ENCODE peak calls at places on chromosome 6, in six cellular contexts. M is WTC11; K is nephron progenitor cell; W is foreskin fibroblast; D is effector memory CD8-positive, alpha-beta T cell; P is fibroblast of mammary gland. I is an unnamed sample.

GRCh38 chr6:134519456-134519855 is 201.5 kb upstream of the SGK1 start:
- DNase-seq in M (no peak), K (no peak), W (no peak), D (peak), P (no peak), I (no peak)

GRCh38 chr6:157099912-157100593 is 223.3 kb downstream of the TMEM242 start:
- DNase-seq in M (no peak), K (no peak), W (no peak), D (peak), P (no peak), I (no peak)

GRCh38 chr6:140401666-140402255 is 1027.3 kb upstream of the CITED2 start:
- DNase-seq in M (no peak), K (no peak), W (peak), D (no peak), P (no peak), I (no peak)

GRCh38 chr6:38068854-38069253 is 249.3 kb downstream of the ZFAND3 start:
- DNase-seq in M (no peak), K (no peak), W (peak), D (no peak), P (peak), I (no peak)

GRCh38 chr6:11143394-11144371 is 32.2 kb upstream of the ERVFRD-1 start:
- DNase-seq in M (no peak), K (no peak), W (peak), D (no peak), P (peak), I (no peak)

GRCh38 chr6:147127587-147127986 is 76.6 kb upstream of the STXBP5 start:
- DNase-seq in M (no peak), K (no peak), W (peak), D (no peak), P (peak), I (no peak)

GRCh38 chr6:47028835-47029360 is 13.2 kb downstream of the ADGRF1 start:
- DNase-seq in M (no peak), K (no peak), W (no peak), D (no peak), P (no peak), I (no peak)

GRCh38 chr6:140464720-140465119 is 1090.3 kb upstream of the CITED2 start:
- DNase-seq in M (no peak), K (no peak), W (peak), D (no peak), P (no peak), I (no peak)

GRCh38 chr6:83467620-83468036 is 36.8 kb upstream of the ME1 start:
- DNase-seq in M (no peak), K (no peak), W (no peak), D (no peak), P (no peak), I (no peak)

GRCh38 chr6:117200067-117200466 is 65.3 kb upstream of the VGLL2 start:
- DNase-seq in M (no peak), K (no peak), W (no peak), D (no peak), P (no peak), I (no peak)

GRCh38 chr6:116764557-116764960 is 960 bp downstream of the FAM162B start:
- DNase-seq in M (peak), K (peak), W (peak), D (no peak), P (no peak), I (no peak)

GRCh38 chr6:24477070-24477469 is 12.3 kb downstream of the GPLD1 start:
- DNase-seq in M (no peak), K (no peak), W (no peak), D (no peak), P (no peak), I (no peak)

GRCh38 chr6:129624488-129624887 is 85.5 kb downstream of the ARHGAP18 start:
- DNase-seq in M (no peak), K (no peak), W (no peak), D (no peak), P (no peak), I (no peak)

GRCh38 chr6:144955853-144956252 is 670.7 kb downstream of the UTRN start:
- DNase-seq in M (no peak), K (no peak), W (peak), D (no peak), P (no peak), I (no peak)

GRCh38 chr6:122476131-122476530 is 4.5 kb upstream of the SERINC1 start:
- DNase-seq in M (no peak), K (no peak), W (peak), D (no peak), P (peak), I (no peak)

GRCh38 chr6:141808662-141809061 is 324.1 kb upstream of the GJE1 start:
- DNase-seq in M (no peak), K (no peak), W (no peak), D (no peak), P (no peak), I (no peak)

GRCh38 chr6:8195040-8195713 is 92.8 kb upstream of the EEF1E1 start:
- DNase-seq in M (peak), K (no peak), W (no peak), D (no peak), P (no peak), I (no peak)

GRCh38 chr6:34243901-34244884 is 4.6 kb downstream of the SMIM29 start:
- DNase-seq in M (peak), K (no peak), W (peak), D (no peak), P (peak), I (no peak)

GRCh38 chr6:116034327-116034726 is 26.4 kb downstream of the FRK start:
- DNase-seq in M (no peak), K (no peak), W (peak), D (no peak), P (peak), I (no peak)

GRCh38 chr6:33878541-33878940 is 74.7 kb upstream of the MLN start:
- DNase-seq in M (no peak), K (no peak), W (no peak), D (no peak), P (no peak), I (no peak)

GRCh38 chr6:168017629-168018028 is 20.2 kb downstream of the KIF25 start:
- DNase-seq in M (no peak), K (no peak), W (no peak), D (no peak), P (no peak), I (peak)

GRCh38 chr6:142367501-142368018 is 65.8 kb downstream of the ADGRG6 start:
- DNase-seq in M (no peak), K (no peak), W (no peak), D (no peak), P (no peak), I (no peak)

GRCh38 chr6:157537518-157537917 is 156.5 kb downstream of the ZDHHC14 start:
- DNase-seq in M (no peak), K (no peak), W (peak), D (no peak), P (no peak), I (no peak)

GRCh38 chr6:113776998-113777397 is 80.1 kb upstream of the MARCKS start:
- DNase-seq in M (no peak), K (no peak), W (no peak), D (no peak), P (no peak), I (no peak)

GRCh38 chr6:89596056-89596455 is 42.5 kb downstream of the LYRM2 start:
- DNase-seq in M (no peak), K (no peak), W (no peak), D (no peak), P (no peak), I (no peak)

GRCh38 chr6:123215211-123215610 is 219.2 kb downstream of the CLVS2 start:
- DNase-seq in M (no peak), K (no peak), W (no peak), D (no peak), P (no peak), I (no peak)

GRCh38 chr6:36679043-36679821 is 718 bp downstream of the CDKN1A start:
- DNase-seq in M (peak), K (peak), W (peak), D (peak), P (peak), I (peak)

GRCh38 chr6:137358273-137358672 is 135.9 kb downstream of the OLIG3 start:
- DNase-seq in M (no peak), K (no peak), W (no peak), D (no peak), P (no peak), I (no peak)

GRCh38 chr6:28764014-28764723 is 159.6 kb downstream of the TRIM27 start:
- DNase-seq in M (no peak), K (no peak), W (no peak), D (no peak), P (no peak), I (no peak)

GRCh38 chr6:37535701-37536461 is 36.2 kb upstream of the CCDC167 start:
- DNase-seq in M (peak), K (peak), W (no peak), D (no peak), P (no peak), I (no peak)

GRCh38 chr6:71252960-71253359 is 35.7 kb upstream of the OGFRL1 start:
- DNase-seq in M (no peak), K (no peak), W (no peak), D (no peak), P (no peak), I (no peak)

GRCh38 chr6:126075335-126076071 is 89.2 kb downstream of the TRMT11 start:
- DNase-seq in M (no peak), K (no peak), W (no peak), D (no peak), P (no peak), I (no peak)

GRCh38 chr6:40789143-40789764 is 202.1 kb upstream of the LRFN2 start:
- DNase-seq in M (no peak), K (peak), W (no peak), D (peak), P (no peak), I (no peak)

GRCh38 chr6:165689699-165690098 is 26.7 kb upstream of the PDE10A start:
- DNase-seq in M (no peak), K (no peak), W (no peak), D (no peak), P (peak), I (no peak)

GRCh38 chr6:161922631-161923119 is 648.8 kb upstream of the AGPAT4 start:
- DNase-seq in M (peak), K (peak), W (peak), D (no peak), P (peak), I (no peak)

GRCh38 chr6:134544737-134545136 is 226.8 kb upstream of the SGK1 start:
- DNase-seq in M (no peak), K (no peak), W (no peak), D (no peak), P (no peak), I (no peak)

GRCh38 chr6:166253277-166254229 is 54.6 kb downstream of the PRR18 start:
- DNase-seq in M (peak), K (peak), W (no peak), D (no peak), P (no peak), I (peak)

GRCh38 chr6:16481680-16482079 is 243.3 kb downstream of the GMPR start:
- DNase-seq in M (no peak), K (no peak), W (no peak), D (peak), P (no peak), I (no peak)

GRCh38 chr6:79215233-79215824 is 19.2 kb downstream of the HMGN3 start:
- DNase-seq in M (no peak), K (peak), W (peak), D (no peak), P (no peak), I (peak)